ENCODE peak calls at places on chromosomes 4 and X, in five cellular contexts. H is BE2C, F is heart left ventricle, B is neuronal stem cell, T is PC-3. A is an unnamed sample.

GRCh38 chr4:87707279-87707918 is 57.3 kb downstream of the DMP1 start:
- DNase-seq in H (no peak), F (no peak), B (no peak), T (no peak), A (no peak)

GRCh38 chr4:4641661-4642180 is 99.9 kb upstream of the STX18 start:
- DNase-seq in B (no peak), H (no peak), T (no peak), F (no peak), A (no peak)

GRCh38 chr4:129353490-129353889 is 257.5 kb downstream of the C4orf33 start:
- DNase-seq in F (no peak), T (no peak), B (no peak), H (no peak), A (no peak)

GRCh38 chr4:142567199-142567598 is 278.9 kb downstream of the INPP4B start:
- DNase-seq in T (peak; percentile 14), H (no peak), F (no peak), B (peak; percentile 53), A (no peak)

GRCh38 chrX:110415440-110416167 is 57.0 kb downstream of the RTL9 start:
- DNase-seq in H (no peak), T (peak; percentile 85), F (no peak), B (no peak), A (no peak)

GRCh38 chr4:184513802-184514120 is 39.4 kb upstream of the IRF2 start:
- DNase-seq in F (no peak), H (no peak), T (no peak), B (no peak), A (no peak)

GRCh38 chrX:154477891-154478477 is 1.1 kb downstream of the LAGE3 start:
- DNase-seq in T (no peak), B (no peak), H (no peak), F (no peak), A (no peak)

GRCh38 chr4:38583102-38583501 is 80.9 kb upstream of the KLF3 start:
- DNase-seq in T (no peak), B (no peak), H (no peak), F (no peak), A (no peak)

GRCh38 chr4:114727426-114727825 is 128.8 kb downstream of the UGT8 start:
- DNase-seq in T (no peak), H (no peak), F (no peak), B (peak; percentile 26), A (no peak)

GRCh38 chrX:46602468-46603102 is 29.0 kb downstream of the CHST7 start:
- DNase-seq in H (no peak), B (no peak), T (no peak), F (no peak), A (no peak)

GRCh38 chr4:17721496-17722360 is 59.7 kb downstream of the FAM184B start:
- DNase-seq in B (no peak), T (peak; percentile 64), H (no peak), F (no peak), A (peak; percentile 57)

GRCh38 chr4:33268776-33269175 is 2548.6 kb downstream of the PCDH7 start:
- DNase-seq in T (no peak), H (no peak), B (no peak), F (no peak), A (no peak)

GRCh38 chr4:13711233-13711775 is 83.8 kb upstream of the BOD1L1 start:
- DNase-seq in T (no peak), F (no peak), B (no peak), H (no peak), A (no peak)

GRCh38 chr4:54941994-54942552 is 183.3 kb downstream of the KDR start:
- DNase-seq in H (no peak), T (no peak), B (no peak), F (no peak), A (no peak)

GRCh38 chr4:38382492-38382891 is 281.5 kb upstream of the KLF3 start:
- DNase-seq in H (peak; percentile 68), T (no peak), B (no peak), F (no peak), A (no peak)

GRCh38 chr4:98658287-98659105 is at the start of gene TSPAN5:
- DNase-seq in B (peak; percentile 85), T (peak; percentile 79), H (peak; percentile 84), F (peak; percentile 90), A (peak; percentile 95)

GRCh38 chrX:118666521-118666920 is 60.9 kb upstream of the IL13RA1 start:
- DNase-seq in F (no peak), H (no peak), B (no peak), T (peak; percentile 77), A (peak; percentile 26)

GRCh38 chr4:86498560-86499166 is 95.5 kb upstream of the PTPN13 start:
- DNase-seq in B (no peak), T (peak; percentile 71), F (no peak), H (peak; percentile 16), A (peak; percentile 86)

DNA sequence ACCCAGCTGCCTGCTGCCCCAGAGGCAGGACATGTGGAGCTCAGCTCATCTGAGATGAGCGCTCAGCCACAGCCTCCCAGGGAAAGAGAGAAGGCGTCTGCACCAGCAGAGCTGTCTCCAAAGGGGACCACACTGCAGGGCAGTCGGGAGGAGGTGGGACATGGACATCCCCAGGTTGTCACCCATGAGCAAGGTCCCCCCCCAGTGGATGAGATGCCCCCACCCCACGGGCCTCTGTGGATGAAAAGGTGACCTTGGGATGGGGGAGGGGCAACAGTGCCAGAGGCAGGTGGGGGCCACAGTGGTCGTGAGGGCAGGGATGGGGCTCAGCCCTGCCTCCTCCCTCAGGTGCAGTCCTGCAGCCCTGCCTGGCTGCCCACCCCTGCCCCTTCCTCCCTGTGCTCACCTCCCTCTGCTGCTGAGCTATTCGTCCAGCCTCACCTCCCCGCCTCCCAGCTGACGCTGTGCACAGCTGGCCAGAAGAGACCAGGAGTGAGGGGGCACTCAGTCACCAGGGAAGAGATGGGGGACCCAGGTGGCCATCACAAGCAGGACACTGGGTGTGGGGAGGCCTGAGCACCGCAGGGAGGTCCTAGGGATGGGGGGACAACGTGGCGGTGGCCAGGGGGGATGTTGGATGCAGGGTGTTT is 9.3 kb downstream of the NKX1-1 start:
- DNase-seq in F (no peak), T (no peak), H (peak; percentile 4), B (no peak), A (no peak)
- H3K4me1 ChIP-seq in F (no peaks in the 10 kb centered on the region), T (no peaks in the 10 kb centered on the region), H (no peaks in the 10 kb centered on the region), B (no peaks in the 10 kb centered on the region), A (no peaks in the 10 kb centered on the region)

GRCh38 chr4:117357422-117357821 is 272.0 kb upstream of the TRAM1L1 start:
- DNase-seq in T (no peak), B (no peak), F (no peak), H (peak; percentile 30), A (no peak)
- H3K4me1 ChIP-seq in T (no peaks in the 10 kb centered on the region), B (no peaks in the 10 kb centered on the region), F (no peaks in the 10 kb centered on the region), H (no peaks in the 10 kb centered on the region), A (no peaks in the 10 kb centered on the region)

GRCh38 chrX:13093489-13094140 is 49.2 kb upstream of the FAM9C start:
- DNase-seq in B (no peak), T (no peak), F (no peak), H (no peak), A (no peak)

GRCh38 chrX:13092455-13092941 is 48.1 kb upstream of the FAM9C start:
- DNase-seq in T (no peak), B (no peak), H (no peak), F (no peak), A (no peak)

GRCh38 chrX:13091111-13091765 is 46.8 kb upstream of the FAM9C start:
- DNase-seq in F (no peak), H (no peak), B (no peak), T (no peak), A (no peak)

GRCh38 chrX:13094374-13094773 is 50.0 kb upstream of the FAM9C start:
- DNase-seq in T (no peak), B (no peak), H (no peak), F (no peak), A (no peak)

GRCh38 chrX:13094780-13095425 is 50.5 kb upstream of the FAM9C start:
- DNase-seq in H (no peak), F (no peak), B (no peak), T (no peak), A (peak; percentile 42)
- H3K4me1 ChIP-seq in H (no peaks in the 10 kb centered on the region), F (peaks cover 35% of the 10 kb centered on the region), B (peaks cover 9% of the 10 kb centered on the region), T (peaks cover 12% of the 10 kb centered on the region), A (peaks cover 33% of the 10 kb centered on the region)

GRCh38 chr4:78648639-78649363 is 97.2 kb downstream of the ANXA3 start:
- DNase-seq in B (no peak), T (no peak), F (no peak), H (no peak), A (no peak)
- H3K4me1 ChIP-seq in B (no peaks in the 10 kb centered on the region), T (peaks cover 71% of the 10 kb centered on the region), F (peaks cover 50% of the 10 kb centered on the region), H (peaks cover 12% of the 10 kb centered on the region), A (peaks cover 47% of the 10 kb centered on the region)

DNA sequence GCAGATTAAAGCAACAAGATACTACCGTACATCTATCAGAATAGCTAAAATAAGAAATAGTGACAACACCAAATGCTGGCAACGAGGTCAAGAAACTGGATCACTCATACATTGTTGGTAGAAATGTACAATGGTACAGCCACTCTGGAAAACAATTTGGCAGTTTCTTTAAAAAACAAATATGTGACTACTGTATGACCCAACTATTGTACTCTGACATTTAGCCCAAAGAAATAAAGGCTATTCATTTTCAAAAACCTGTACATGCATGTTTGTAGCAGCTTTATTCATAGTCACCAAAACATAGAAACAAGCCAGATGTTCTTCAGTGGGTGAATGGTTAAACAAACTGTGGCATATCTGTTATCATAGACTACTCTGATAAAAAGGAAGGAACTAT is 8.2 kb downstream of the CLCN3 start:
- DNase-seq in H (no peak), T (no peak), F (no peak), B (no peak), A (no peak)
- H3K4me1 ChIP-seq in H (peaks cover 24% of the 10 kb centered on the region), T (no peaks in the 10 kb centered on the region), F (peaks cover 13% of the 10 kb centered on the region), B (no peaks in the 10 kb centered on the region), A (no peaks in the 10 kb centered on the region)

DNA sequence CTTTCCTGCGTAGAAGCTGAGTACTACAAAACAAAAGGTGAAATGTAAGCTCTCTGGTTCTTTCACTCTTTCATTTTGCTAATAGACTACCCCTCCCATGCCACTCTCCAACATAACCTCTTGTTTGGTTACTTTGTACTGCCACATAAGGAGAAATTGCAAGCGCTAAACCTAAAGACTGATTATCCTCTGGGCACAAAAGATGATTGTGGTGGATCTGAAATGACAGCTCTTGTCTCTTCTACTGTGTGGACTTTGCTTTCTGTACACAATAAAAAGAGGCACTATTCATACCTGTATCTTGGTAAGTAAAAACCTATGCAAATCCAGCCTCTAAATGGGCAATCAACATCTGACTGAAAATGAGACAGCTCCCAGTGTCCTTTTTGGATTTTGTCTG is 5.3 kb downstream of the MBNL3 start:
- DNase-seq in B (no peak), T (no peak), F (no peak), H (no peak), A (no peak)
- H3K4me1 ChIP-seq in B (peaks cover 17% of the 10 kb centered on the region), T (peaks cover 20% of the 10 kb centered on the region), F (peaks cover 25% of the 10 kb centered on the region), H (no peaks in the 10 kb centered on the region), A (peaks cover 16% of the 10 kb centered on the region)

GRCh38 chrX:13694983-13695382 is 6.1 kb downstream of the RAB9A start:
- DNase-seq in F (no peak), T (no peak), H (no peak), B (no peak), A (no peak)

GRCh38 chrX:13694359-13694758 is 5.4 kb downstream of the RAB9A start:
- DNase-seq in F (no peak), H (no peak), B (no peak), T (no peak), A (peak; percentile 31)

GRCh38 chrX:13691845-13692334 is 3.0 kb downstream of the RAB9A start:
- DNase-seq in B (no peak), T (no peak), F (no peak), H (no peak), A (no peak)

GRCh38 chrX:13692771-13693231 is 3.9 kb downstream of the RAB9A start:
- DNase-seq in B (no peak), H (no peak), T (no peak), F (no peak), A (no peak)

GRCh38 chrX:13693341-13693871 is 4.5 kb downstream of the RAB9A start:
- DNase-seq in B (no peak), T (no peak), H (no peak), F (no peak), A (no peak)
- H3K4me1 ChIP-seq in B (no peaks in the 10 kb centered on the region), T (peaks cover 15% of the 10 kb centered on the region), H (peaks cover 5% of the 10 kb centered on the region), F (peaks cover 53% of the 10 kb centered on the region), A (peaks cover 41% of the 10 kb centered on the region)

GRCh38 chr4:8039290-8039689 is 99.6 kb upstream of the AFAP1 start:
- DNase-seq in T (no peak), F (no peak), H (peak; percentile 83), B (peak; percentile 74), A (no peak)
- H3K4me1 ChIP-seq in T (no peaks in the 10 kb centered on the region), F (no peaks in the 10 kb centered on the region), H (peaks cover 12% of the 10 kb centered on the region), B (peaks cover 7% of the 10 kb centered on the region), A (no peaks in the 10 kb centered on the region)